ENCODE peak calls at places on chromosomes 12 and 14, in seven cellular contexts. One of them, this sample, is unnamed.

GRCh38 chr14:64722842-64723447 is 18.7 kb downstream of the PLEKHG3 start:
- DNase-seq in HL-60: no peak
- DNase-seq in suprapubic skin: no peak
- DNase-seq in HepG2: no peak
- DNase-seq in stomach: no peak
- DNase-seq in SK-N-SH: no peak
- DNase-seq in endothelial cell of umbilical vein: no peak
- DNase-seq in this sample: no peak

GRCh38 chr12:76259660-76260389 is 88.4 kb downstream of the BBS10 start:
- DNase-seq in HL-60: no peak
- DNase-seq in suprapubic skin: no peak
- DNase-seq in HepG2: no peak
- DNase-seq in stomach: no peak
- DNase-seq in SK-N-SH: no peak
- DNase-seq in endothelial cell of umbilical vein: peak; percentile 93
- DNase-seq in this sample: no peak

GRCh38 chr12:123886931-123887582 is 85.6 kb downstream of the CCDC92 start:
- DNase-seq in HL-60: no peak
- DNase-seq in suprapubic skin: no peak
- DNase-seq in HepG2: no peak
- DNase-seq in stomach: no peak
- DNase-seq in SK-N-SH: no peak
- DNase-seq in endothelial cell of umbilical vein: no peak
- DNase-seq in this sample: peak; percentile 34

GRCh38 chr12:2306686-2307249 is 254.0 kb downstream of the CACNA1C start:
- DNase-seq in HL-60: peak; percentile 65
- DNase-seq in suprapubic skin: no peak
- DNase-seq in HepG2: no peak
- DNase-seq in stomach: no peak
- DNase-seq in SK-N-SH: no peak
- DNase-seq in endothelial cell of umbilical vein: no peak
- DNase-seq in this sample: no peak

GRCh38 chr14:39212034-39212433 is 21.7 kb upstream of the MIA2 start:
- DNase-seq in HL-60: no peak
- DNase-seq in suprapubic skin: no peak
- DNase-seq in HepG2: no peak
- DNase-seq in stomach: no peak
- DNase-seq in SK-N-SH: no peak
- DNase-seq in endothelial cell of umbilical vein: no peak
- DNase-seq in this sample: no peak

GRCh38 chr14:55125403-55125802 is 3.6 kb upstream of the LGALS3 start:
- DNase-seq in HL-60: peak; percentile 89
- DNase-seq in suprapubic skin: no peak
- DNase-seq in HepG2: no peak
- DNase-seq in stomach: peak; percentile 68
- DNase-seq in SK-N-SH: no peak
- DNase-seq in endothelial cell of umbilical vein: no peak
- DNase-seq in this sample: peak; percentile 84

GRCh38 chr14:96627811-96628775 is 125.9 kb downstream of the PAPOLA start:
- DNase-seq in HL-60: no peak
- DNase-seq in suprapubic skin: no peak
- DNase-seq in HepG2: no peak
- DNase-seq in stomach: no peak
- DNase-seq in SK-N-SH: peak; percentile 1
- DNase-seq in endothelial cell of umbilical vein: no peak
- DNase-seq in this sample: peak; percentile 1

GRCh38 chr14:75452900-75453816 is 25.3 kb downstream of the JDP2 start:
- DNase-seq in HL-60: no peak
- DNase-seq in suprapubic skin: peak; percentile 89
- DNase-seq in HepG2: peak; percentile 86
- DNase-seq in stomach: no peak
- DNase-seq in SK-N-SH: peak; percentile 39
- DNase-seq in endothelial cell of umbilical vein: peak; percentile 45
- DNase-seq in this sample: peak; percentile 50

GRCh38 chr14:29390046-29390841 is 537.4 kb downstream of the PRKD1 start:
- DNase-seq in HL-60: no peak
- DNase-seq in suprapubic skin: no peak
- DNase-seq in HepG2: no peak
- DNase-seq in stomach: no peak
- DNase-seq in SK-N-SH: no peak
- DNase-seq in endothelial cell of umbilical vein: no peak
- DNase-seq in this sample: no peak

GRCh38 chr12:109875572-109876131 is 4.7 kb downstream of the GLTP start:
- DNase-seq in HL-60: no peak
- DNase-seq in suprapubic skin: no peak
- DNase-seq in HepG2: no peak
- DNase-seq in stomach: no peak
- DNase-seq in SK-N-SH: peak; percentile 13
- DNase-seq in endothelial cell of umbilical vein: no peak
- DNase-seq in this sample: peak; percentile 82

GRCh38 chr12:80553316-80553715 is 109.3 kb downstream of the PTPRQ start:
- DNase-seq in HL-60: no peak
- DNase-seq in suprapubic skin: no peak
- DNase-seq in HepG2: no peak
- DNase-seq in stomach: no peak
- DNase-seq in SK-N-SH: no peak
- DNase-seq in endothelial cell of umbilical vein: peak; percentile 74
- DNase-seq in this sample: no peak

GRCh38 chr12:113479193-113479577 is 7.5 kb upstream of the LHX5 start:
- DNase-seq in HL-60: no peak
- DNase-seq in suprapubic skin: no peak
- DNase-seq in HepG2: no peak
- DNase-seq in stomach: no peak
- DNase-seq in SK-N-SH: peak; percentile 25
- DNase-seq in endothelial cell of umbilical vein: no peak
- DNase-seq in this sample: no peak

GRCh38 chr12:119229205-119229604 is 50.5 kb downstream of the HSPB8 start:
- DNase-seq in HL-60: no peak
- DNase-seq in suprapubic skin: no peak
- DNase-seq in HepG2: no peak
- DNase-seq in stomach: no peak
- DNase-seq in SK-N-SH: no peak
- DNase-seq in endothelial cell of umbilical vein: no peak
- DNase-seq in this sample: no peak

GRCh38 chr12:62866451-62867082 is 68.4 kb downstream of the PPM1H start:
- DNase-seq in HL-60: no peak
- DNase-seq in suprapubic skin: no peak
- DNase-seq in HepG2: peak; percentile 68
- DNase-seq in stomach: no peak
- DNase-seq in SK-N-SH: no peak
- DNase-seq in endothelial cell of umbilical vein: peak; percentile 65
- DNase-seq in this sample: no peak

GRCh38 chr12:132427999-132428871 is 61.7 kb upstream of the FBRSL1 start:
- DNase-seq in HL-60: peak; percentile 21
- DNase-seq in suprapubic skin: no peak
- DNase-seq in HepG2: peak; percentile 19
- DNase-seq in stomach: peak; percentile 37
- DNase-seq in SK-N-SH: no peak
- DNase-seq in endothelial cell of umbilical vein: no peak
- DNase-seq in this sample: no peak

GRCh38 chr12:70982286-70982685 is 61.7 kb upstream of the PTPRR start:
- DNase-seq in HL-60: no peak
- DNase-seq in suprapubic skin: no peak
- DNase-seq in HepG2: no peak
- DNase-seq in stomach: no peak
- DNase-seq in SK-N-SH: no peak
- DNase-seq in endothelial cell of umbilical vein: no peak
- DNase-seq in this sample: no peak

GRCh38 chr14:66859063-66859671 is 330.1 kb upstream of the GARIN2 start:
- DNase-seq in HL-60: no peak
- DNase-seq in suprapubic skin: no peak
- DNase-seq in HepG2: peak; percentile 76
- DNase-seq in stomach: no peak
- DNase-seq in SK-N-SH: no peak
- DNase-seq in endothelial cell of umbilical vein: no peak
- DNase-seq in this sample: no peak

GRCh38 chr12:25854991-25855390 is 103.5 kb upstream of the RASSF8 start:
- DNase-seq in HL-60: no peak
- DNase-seq in suprapubic skin: no peak
- DNase-seq in HepG2: no peak
- DNase-seq in stomach: no peak
- DNase-seq in SK-N-SH: no peak
- DNase-seq in endothelial cell of umbilical vein: no peak
- DNase-seq in this sample: no peak

DNA sequence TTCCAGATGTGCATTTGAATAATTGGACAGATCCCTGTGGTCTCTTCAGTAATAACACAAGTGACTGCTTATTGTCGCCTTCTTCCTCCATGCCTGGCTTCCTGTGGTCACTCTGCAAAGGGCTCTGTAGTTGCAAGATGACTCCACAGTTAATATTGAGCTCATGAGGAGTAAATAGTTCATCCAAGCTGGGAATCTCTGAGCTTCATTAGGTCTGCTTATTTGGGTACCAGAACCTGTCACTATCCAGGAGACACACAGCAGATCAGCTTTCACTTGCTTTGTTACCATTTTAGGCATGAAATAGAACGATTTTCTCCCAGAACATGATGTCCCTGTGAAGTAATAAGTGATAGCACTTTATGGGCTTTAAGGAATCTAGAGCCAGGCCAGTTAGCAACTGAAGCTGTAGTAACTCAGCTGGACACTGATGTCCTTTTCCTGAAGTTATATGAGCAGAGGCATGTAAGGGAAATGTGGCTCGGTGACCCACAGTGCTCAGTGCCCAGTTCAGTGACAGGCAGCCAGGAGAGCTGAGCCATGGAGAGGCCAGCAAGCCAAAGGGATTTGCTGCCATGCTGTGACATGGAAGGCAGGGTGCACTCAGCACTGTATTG is 50.1 kb downstream of the CRADD start:
- DNase-seq in HL-60: no peak
- DNase-seq in suprapubic skin: no peak
- DNase-seq in HepG2: no peak
- DNase-seq in stomach: peak; percentile 33
- DNase-seq in SK-N-SH: no peak
- DNase-seq in endothelial cell of umbilical vein: no peak
- DNase-seq in this sample: no peak
- TF ChIP-seq POLR2AphosphoS5 in HL-60: no peak
- TF ChIP-seq POLR2AphosphoS5 in suprapubic skin: no peak
- TF ChIP-seq POLR2AphosphoS5 in HepG2: no peak
- TF ChIP-seq POLR2AphosphoS5 in stomach: peak; percentile 66
- TF ChIP-seq POLR2AphosphoS5 in SK-N-SH: no peak
- TF ChIP-seq POLR2AphosphoS5 in endothelial cell of umbilical vein: no peak
- TF ChIP-seq POLR2AphosphoS5 in this sample: peak; percentile 85

GRCh38 chr12:116880817-116881324 is 370 bp downstream of the HRK start:
- DNase-seq in HL-60: peak; percentile 16
- DNase-seq in suprapubic skin: no peak
- DNase-seq in HepG2: peak; percentile 27
- DNase-seq in stomach: peak; percentile 49
- DNase-seq in SK-N-SH: peak; percentile 83
- DNase-seq in endothelial cell of umbilical vein: peak; percentile 13
- DNase-seq in this sample: peak; percentile 24
- TF ChIP-seq POLR2AphosphoS5 in HL-60: no peak
- TF ChIP-seq POLR2AphosphoS5 in suprapubic skin: no peak
- TF ChIP-seq POLR2AphosphoS5 in HepG2: no peak
- TF ChIP-seq POLR2AphosphoS5 in stomach: no peak
- TF ChIP-seq POLR2AphosphoS5 in SK-N-SH: no peak
- TF ChIP-seq POLR2AphosphoS5 in endothelial cell of umbilical vein: no peak
- TF ChIP-seq POLR2AphosphoS5 in this sample: no peak

GRCh38 chr14:51787352-51787751 is 73.1 kb upstream of the GNG2 start:
- DNase-seq in HL-60: no peak
- DNase-seq in suprapubic skin: no peak
- DNase-seq in HepG2: no peak
- DNase-seq in stomach: no peak
- DNase-seq in SK-N-SH: no peak
- DNase-seq in endothelial cell of umbilical vein: no peak
- DNase-seq in this sample: no peak

GRCh38 chr14:51789631-51790030 is 70.8 kb upstream of the GNG2 start:
- DNase-seq in HL-60: no peak
- DNase-seq in suprapubic skin: no peak
- DNase-seq in HepG2: no peak
- DNase-seq in stomach: no peak
- DNase-seq in SK-N-SH: no peak
- DNase-seq in endothelial cell of umbilical vein: no peak
- DNase-seq in this sample: no peak

GRCh38 chr14:51792819-51793218 is 67.6 kb upstream of the GNG2 start:
- DNase-seq in HL-60: no peak
- DNase-seq in suprapubic skin: no peak
- DNase-seq in HepG2: no peak
- DNase-seq in stomach: no peak
- DNase-seq in SK-N-SH: no peak
- DNase-seq in endothelial cell of umbilical vein: no peak
- DNase-seq in this sample: no peak
- TF ChIP-seq POLR2AphosphoS5 in HL-60: no peak
- TF ChIP-seq POLR2AphosphoS5 in suprapubic skin: no peak
- TF ChIP-seq POLR2AphosphoS5 in HepG2: no peak
- TF ChIP-seq POLR2AphosphoS5 in stomach: no peak
- TF ChIP-seq POLR2AphosphoS5 in SK-N-SH: no peak
- TF ChIP-seq POLR2AphosphoS5 in endothelial cell of umbilical vein: no peak
- TF ChIP-seq POLR2AphosphoS5 in this sample: no peak

GRCh38 chr12:18483723-18484325 is 222.5 kb downstream of the PIK3C2G start:
- DNase-seq in HL-60: no peak
- DNase-seq in suprapubic skin: no peak
- DNase-seq in HepG2: no peak
- DNase-seq in stomach: no peak
- DNase-seq in SK-N-SH: no peak
- DNase-seq in endothelial cell of umbilical vein: no peak
- DNase-seq in this sample: no peak
- TF ChIP-seq POLR2AphosphoS5 in HL-60: no peak
- TF ChIP-seq POLR2AphosphoS5 in suprapubic skin: no peak
- TF ChIP-seq POLR2AphosphoS5 in HepG2: no peak
- TF ChIP-seq POLR2AphosphoS5 in stomach: no peak
- TF ChIP-seq POLR2AphosphoS5 in SK-N-SH: no peak
- TF ChIP-seq POLR2AphosphoS5 in endothelial cell of umbilical vein: no peak
- TF ChIP-seq POLR2AphosphoS5 in this sample: no peak

GRCh38 chr14:69693823-69694729 is 72.9 kb upstream of the SRSF5 start:
- DNase-seq in HL-60: no peak
- DNase-seq in suprapubic skin: no peak
- DNase-seq in HepG2: peak; percentile 86
- DNase-seq in stomach: peak; percentile 75
- DNase-seq in SK-N-SH: no peak
- DNase-seq in endothelial cell of umbilical vein: no peak
- DNase-seq in this sample: peak; percentile 84

GRCh38 chr14:69693145-69693544 is 73.8 kb upstream of the SRSF5 start:
- DNase-seq in HL-60: peak; percentile 28
- DNase-seq in suprapubic skin: no peak
- DNase-seq in HepG2: no peak
- DNase-seq in stomach: peak; percentile 48
- DNase-seq in SK-N-SH: no peak
- DNase-seq in endothelial cell of umbilical vein: peak; percentile 78
- DNase-seq in this sample: peak; percentile 61

GRCh38 chr14:69696633-69697557 is 70.0 kb upstream of the SRSF5 start:
- DNase-seq in HL-60: no peak
- DNase-seq in suprapubic skin: no peak
- DNase-seq in HepG2: no peak
- DNase-seq in stomach: no peak
- DNase-seq in SK-N-SH: no peak
- DNase-seq in endothelial cell of umbilical vein: no peak
- DNase-seq in this sample: no peak

GRCh38 chr14:69695664-69696527 is 71.0 kb upstream of the SRSF5 start:
- DNase-seq in HL-60: peak; percentile 56
- DNase-seq in suprapubic skin: no peak
- DNase-seq in HepG2: no peak
- DNase-seq in stomach: peak; percentile 52
- DNase-seq in SK-N-SH: peak; percentile 67
- DNase-seq in endothelial cell of umbilical vein: peak; percentile 79
- DNase-seq in this sample: peak; percentile 76

GRCh38 chr14:69694730-69695663 is 71.9 kb upstream of the SRSF5 start:
- DNase-seq in HL-60: no peak
- DNase-seq in suprapubic skin: no peak
- DNase-seq in HepG2: no peak
- DNase-seq in stomach: no peak
- DNase-seq in SK-N-SH: no peak
- DNase-seq in endothelial cell of umbilical vein: peak; percentile 71
- DNase-seq in this sample: no peak
- TF ChIP-seq POLR2AphosphoS5 in HL-60: no peak
- TF ChIP-seq POLR2AphosphoS5 in suprapubic skin: no peak
- TF ChIP-seq POLR2AphosphoS5 in HepG2: no peak
- TF ChIP-seq POLR2AphosphoS5 in stomach: no peak
- TF ChIP-seq POLR2AphosphoS5 in SK-N-SH: no peak
- TF ChIP-seq POLR2AphosphoS5 in endothelial cell of umbilical vein: no peak
- TF ChIP-seq POLR2AphosphoS5 in this sample: no peak